ENCODE peak calls at places on chromosomes 6 and 20, in ten cellular contexts. D is CD4-positive, CD25-positive, alpha-beta regulatory T cell; Y is RWPE2; Z is HFF-Myc; W is cardiac fibroblast; X is upper lobe of left lung; A is CD4-positive, alpha-beta memory T cell; I is astrocyte of the spinal cord; M is SJSA1; T is fibroblast of lung. P is an unnamed sample.

GRCh38 chr6:139161169-139161568 is 26.3 kb downstream of the HECA start:
- DNase-seq in D (peak; percentile 76), Y (no peak), Z (no peak), W (peak; percentile 53), X (peak; percentile 36), A (peak; percentile 88), I (peak; percentile 75), M (peak; percentile 76), T (peak; percentile 84), P (no peak)

GRCh38 chr6:5051394-5051793 is 33.7 kb upstream of the PPP1R3G start:
- DNase-seq in D (no peak), Y (no peak), Z (no peak), W (no peak), X (no peak), A (no peak), I (no peak), M (no peak), T (no peak), P (no peak)

GRCh38 chr6:43170452-43171283 is at the start of gene SRF:
- DNase-seq in D (peak; percentile 98), Y (peak; percentile 99), Z (peak; percentile 97), W (peak; percentile 99), X (peak; percentile 99), A (peak; percentile 98), I (peak; percentile 100), M (peak; percentile 99), T (peak; percentile 99), P (peak; percentile 98)

GRCh38 chr6:161947371-161947770 is 673.5 kb upstream of the AGPAT4 start:
- DNase-seq in D (no peak), Y (no peak), Z (no peak), W (no peak), X (no peak), A (no peak), I (no peak), M (no peak), T (no peak), P (no peak)

GRCh38 chr6:122821095-122821494 is 32.0 kb downstream of the SMPDL3A start:
- DNase-seq in D (no peak), Y (no peak), Z (no peak), W (no peak), X (no peak), A (no peak), I (no peak), M (no peak), T (no peak), P (no peak)

GRCh38 chr6:35148167-35148741 is 7.1 kb upstream of the TCP11 start:
- DNase-seq in D (no peak), Y (no peak), Z (peak; percentile 30), W (peak; percentile 91), X (no peak), A (no peak), I (peak; percentile 74), M (peak; percentile 84), T (peak; percentile 52), P (peak; percentile 58)

GRCh38 chr6:168100011-168100802 is 21.2 kb upstream of the FRMD1 start:
- DNase-seq in D (no peak), Y (peak; percentile 44), Z (no peak), W (no peak), X (no peak), A (no peak), I (no peak), M (no peak), T (no peak), P (no peak)

GRCh38 chr20:25733903-25734302 is 37.2 kb upstream of the ZNF337 start:
- DNase-seq in D (no peak), Y (no peak), Z (no peak), W (no peak), X (no peak), A (no peak), I (no peak), M (no peak), T (no peak), P (no peak)

GRCh38 chr6:107928984-107929383 is 29.0 kb downstream of the SEC63 start:
- DNase-seq in D (no peak), Y (no peak), Z (no peak), W (no peak), X (no peak), A (no peak), I (no peak), M (no peak), T (no peak), P (no peak)

GRCh38 chr6:44655368-44656342 is 268.1 kb downstream of the CDC5L start:
- DNase-seq in D (peak; percentile 59), Y (no peak), Z (no peak), W (peak; percentile 85), X (peak; percentile 84), A (peak; percentile 67), I (peak; percentile 68), M (peak; percentile 76), T (peak; percentile 68), P (peak; percentile 62)

GRCh38 chr20:13008761-13009681 is at the start of gene SPTLC3:
- DNase-seq in D (no peak), Y (no peak), Z (no peak), W (peak; percentile 33), X (peak; percentile 72), A (no peak), I (peak; percentile 66), M (no peak), T (peak; percentile 66), P (peak; percentile 38)

GRCh38 chr6:112019619-112020018 is 34.3 kb upstream of the CCN6 start:
- DNase-seq in D (no peak), Y (no peak), Z (no peak), W (no peak), X (no peak), A (no peak), I (no peak), M (no peak), T (no peak), P (no peak)

GRCh38 chr20:62808211-62808865 is 3.7 kb downstream of the OGFR start:
- DNase-seq in D (peak; percentile 76), Y (peak; percentile 86), Z (no peak), W (peak; percentile 59), X (peak; percentile 74), A (peak; percentile 77), I (peak; percentile 41), M (peak; percentile 73), T (peak; percentile 61), P (no peak)

GRCh38 chr20:53940356-53940694 is 130.1 kb downstream of the BCAS1 start:
- DNase-seq in D (no peak), Y (no peak), Z (no peak), W (no peak), X (no peak), A (no peak), I (peak; percentile 16), M (no peak), T (no peak), P (no peak)
- H3K4me3 ChIP-seq in D (no peak overlapping the region), Y (no peak overlapping the region), Z (no peak overlapping the region), W (no peak overlapping the region), X (no peak overlapping the region), A (no peak overlapping the region), I (peak overlapping the region; percentile 4), M (no peak overlapping the region), T (no peak overlapping the region), P (no peak overlapping the region)

GRCh38 chr6:137875606-137876005 is 8.5 kb downstream of the TNFAIP3 start:
- DNase-seq in D (peak; percentile 9), Y (no peak), Z (no peak), W (no peak), X (no peak), A (no peak), I (no peak), M (no peak), T (no peak), P (no peak)

GRCh38 chr6:137872071-137872470 is 5.0 kb downstream of the TNFAIP3 start:
- DNase-seq in D (peak; percentile 8), Y (no peak), Z (no peak), W (peak; percentile 89), X (no peak), A (peak; percentile 40), I (peak; percentile 51), M (no peak), T (no peak), P (peak; percentile 42)

GRCh38 chr6:137876547-137876946 is 9.5 kb downstream of the TNFAIP3 start:
- DNase-seq in D (no peak), Y (no peak), Z (no peak), W (no peak), X (no peak), A (peak; percentile 32), I (no peak), M (no peak), T (no peak), P (no peak)

GRCh38 chr6:137873273-137873762 is 6.3 kb downstream of the TNFAIP3 start:
- DNase-seq in D (peak; percentile 20), Y (no peak), Z (peak; percentile 50), W (peak; percentile 99), X (peak; percentile 92), A (peak; percentile 58), I (peak; percentile 86), M (peak; percentile 81), T (peak; percentile 96), P (peak; percentile 94)

GRCh38 chr6:137874204-137875001 is 7.3 kb downstream of the TNFAIP3 start:
- DNase-seq in D (peak; percentile 16), Y (no peak), Z (no peak), W (peak; percentile 69), X (peak; percentile 78), A (peak; percentile 37), I (no peak), M (no peak), T (no peak), P (no peak)
- H3K4me3 ChIP-seq in D (peak overlapping the region; percentile 99), Y (no peak overlapping the region), Z (no peak overlapping the region), W (no peak overlapping the region), X (peak overlapping the region; percentile 12), A (no peak overlapping the region), I (no peak overlapping the region), M (no peak overlapping the region), T (no peak overlapping the region), P (no peak overlapping the region)

GRCh38 chr20:38747495-38748096 is 664 bp upstream of the ACTR5 start:
- DNase-seq in D (no peak), Y (peak; percentile 72), Z (no peak), W (no peak), X (no peak), A (no peak), I (no peak), M (no peak), T (no peak), P (no peak)
- H3K4me3 ChIP-seq in D (peak overlapping the region; percentile 71), Y (peak overlapping the region; percentile 67), Z (peak overlapping the region; percentile 96), W (peak overlapping the region; percentile 25), X (peak overlapping the region; percentile 78), A (peak overlapping the region; percentile 3), I (peak overlapping the region; percentile 33), M (peak overlapping the region; percentile 92), T (peak overlapping the region; percentile 26), P (peak overlapping the region; percentile 94)

GRCh38 chr6:169654590-169655391 is 47.0 kb downstream of the WDR27 start:
- DNase-seq in D (peak; percentile 78), Y (no peak), Z (no peak), W (peak; percentile 76), X (peak; percentile 73), A (peak; percentile 73), I (peak; percentile 83), M (peak; percentile 72), T (peak; percentile 73), P (no peak)
- H3K4me3 ChIP-seq in D (peak overlapping the region; percentile 84), Y (peak overlapping the region; percentile 37), Z (no peak overlapping the region), W (peak overlapping the region; percentile 27), X (peak overlapping the region; percentile 53), A (no peak overlapping the region), I (peak overlapping the region; percentile 50), M (peak overlapping the region; percentile 42), T (peak overlapping the region; percentile 46), P (no peak overlapping the region)

GRCh38 chr6:133132583-133132982 is 108.6 kb upstream of the EYA4 start:
- DNase-seq in D (no peak), Y (no peak), Z (no peak), W (no peak), X (no peak), A (no peak), I (no peak), M (no peak), T (peak; percentile 38), P (no peak)
- H3K4me3 ChIP-seq in D (no peak overlapping the region), Y (no peak overlapping the region), Z (no peak overlapping the region), W (no peak overlapping the region), X (no peak overlapping the region), A (no peak overlapping the region), I (no peak overlapping the region), M (no peak overlapping the region), T (no peak overlapping the region), P (no peak overlapping the region)